ENCODE peak calls at places on chromosome 15, in six cellular contexts. F is fibroblast of lung, K is OCI-LY7, H is hepatocyte, E is astrocyte, M is PC-3. V is an unnamed sample.

GRCh38 chr15:60675763-60676162 is 196.8 kb upstream of the ICE2 start:
- DNase-seq in K (no peak), E (no peak), M (no peak), H (no peak), F (no peak), V (no peak)

GRCh38 chr15:85750319-85750806 is 44.4 kb downstream of the KLHL25 start:
- DNase-seq in E (peak), H (no peak), M (no peak), K (no peak), F (peak), V (peak)

GRCh38 chr15:69164807-69165636 is 4.6 kb downstream of the GLCE start:
- DNase-seq in F (peak), H (no peak), M (peak), E (no peak), K (no peak), V (no peak)

GRCh38 chr15:38176155-38176554 is 76.5 kb upstream of the SPRED1 start:
- DNase-seq in F (peak), M (peak), K (no peak), E (peak), H (no peak), V (no peak)

GRCh38 chr15:65249641-65250040 is 37.0 kb downstream of the PARP16 start:
- DNase-seq in E (no peak), H (no peak), F (no peak), K (no peak), M (no peak), V (no peak)

GRCh38 chr15:36818260-36818659 is 238.8 kb downstream of the CDIN1 start:
- DNase-seq in K (no peak), M (no peak), F (no peak), E (no peak), H (no peak), V (no peak)

GRCh38 chr15:48696627-48697312 is 51.3 kb upstream of the FBN1 start:
- DNase-seq in M (peak), H (no peak), F (no peak), E (peak), K (no peak), V (no peak)

GRCh38 chr15:77907824-77908751 is 169.4 kb downstream of the TBC1D2B start:
- DNase-seq in E (peak), F (peak), H (peak), K (peak), M (peak), V (peak)

GRCh38 chr15:43498988-43499387 is 6.0 kb upstream of the TP53BP1 start:
- DNase-seq in M (no peak), F (no peak), K (no peak), E (no peak), H (no peak), V (no peak)

GRCh38 chr15:86062646-86063193 is 17.0 kb upstream of the AGBL1 start:
- DNase-seq in K (no peak), E (no peak), H (no peak), F (no peak), M (no peak), V (no peak)

GRCh38 chr15:77035999-77036471 is 34.9 kb downstream of the TSPAN3 start:
- DNase-seq in K (no peak), F (no peak), H (no peak), E (no peak), M (no peak), V (no peak)

GRCh38 chr15:29670945-29671307 is 151.3 kb downstream of the TJP1 start:
- DNase-seq in K (no peak), H (peak), M (peak), F (peak), E (peak), V (no peak)

GRCh38 chr15:58526647-58527192 is 94.9 kb downstream of the LIPC start:
- DNase-seq in M (no peak), F (no peak), K (no peak), H (no peak), E (no peak), V (no peak)

GRCh38 chr15:66503780-66504562 is 684 bp downstream of the RPL4 start:
- DNase-seq in E (no peak), H (no peak), K (peak), M (no peak), F (no peak), V (no peak)

GRCh38 chr15:58179741-58180381 is 41.7 kb downstream of the AQP9 start:
- DNase-seq in E (peak), M (peak), H (no peak), F (no peak), K (no peak), V (no peak)

GRCh38 chr15:73922186-73923151 is 3.8 kb upstream of the LOXL1 start:
- DNase-seq in H (peak), E (peak), F (peak), M (no peak), K (no peak), V (peak)

GRCh38 chr15:48888209-48888608 is 10.3 kb downstream of the EID1 start:
- DNase-seq in H (no peak), E (no peak), M (no peak), K (no peak), F (no peak), V (no peak)

GRCh38 chr15:37053070-37053653 is 47.2 kb downstream of the MEIS2 start:
- DNase-seq in K (no peak), M (peak), F (peak), H (no peak), E (peak), V (no peak)

GRCh38 chr15:88794001-88794400 is 9.2 kb upstream of the ACAN start:
- DNase-seq in H (no peak), M (no peak), F (no peak), K (no peak), E (no peak), V (no peak)

GRCh38 chr15:77853910-77854309 is 221.2 kb upstream of the LINGO1 start:
- DNase-seq in K (no peak), H (no peak), F (no peak), E (no peak), M (no peak), V (no peak)

GRCh38 chr15:74631408-74631807 is 15.8 kb downstream of the CLK3 start:
- DNase-seq in E (no peak), H (no peak), M (no peak), K (no peak), F (no peak), V (no peak)

GRCh38 chr15:74869726-74870407 is 3.3 kb downstream of the SCAMP2 start:
- DNase-seq in H (peak), K (peak), E (no peak), M (no peak), F (peak), V (no peak)

GRCh38 chr15:77867266-77868047 is 210.1 kb downstream of the TBC1D2B start:
- DNase-seq in F (no peak), K (no peak), M (no peak), E (no peak), H (no peak), V (no peak)

GRCh38 chr15:59165726-59166125 is 40.9 kb upstream of the LDHAL6B start:
- DNase-seq in H (no peak), M (peak), E (no peak), F (no peak), K (peak), V (no peak)

GRCh38 chr15:38745611-38746010 is 181.0 kb upstream of the RASGRP1 start:
- DNase-seq in E (no peak), K (no peak), M (no peak), H (no peak), F (no peak), V (no peak)

GRCh38 chr15:71060983-71061382 is 54.3 kb upstream of the THSD4 start:
- DNase-seq in F (no peak), H (no peak), K (no peak), M (no peak), E (peak), V (no peak)

GRCh38 chr15:98981851-98982722 is 25.5 kb downstream of the PGPEP1L start:
- DNase-seq in F (peak), E (peak), M (no peak), K (no peak), H (no peak), V (no peak)

GRCh38 chr15:90618330-90619136 is 88.8 kb downstream of the CRTC3 start:
- DNase-seq in M (no peak), E (no peak), F (no peak), K (no peak), H (no peak), V (no peak)

GRCh38 chr15:74158855-74159650 is 14.5 kb upstream of the ISLR start:
- DNase-seq in K (no peak), E (no peak), M (no peak), F (no peak), H (no peak), V (no peak)

GRCh38 chr15:40274350-40275274 is 8.3 kb downstream of the ANKRD63 start:
- DNase-seq in E (peak), M (peak), F (peak), K (peak), H (peak), V (peak)

GRCh38 chr15:60840703-60841411 is 361.9 kb upstream of the ICE2 start:
- DNase-seq in F (no peak), H (no peak), E (no peak), K (no peak), M (no peak), V (peak)

GRCh38 chr15:28456476-28457395 is 76.0 kb downstream of the GOLGA8G start:
- DNase-seq in F (no peak), H (peak), M (peak), K (no peak), E (no peak), V (peak)

GRCh38 chr15:73763893-73764292 is 10.7 kb upstream of the INSYN1 start:
- DNase-seq in M (no peak), E (no peak), K (no peak), F (peak), H (no peak), V (no peak)

GRCh38 chr15:61759639-61760038 is 300.6 kb downstream of the VPS13C start:
- DNase-seq in F (no peak), E (no peak), M (no peak), H (no peak), K (no peak), V (no peak)

GRCh38 chr15:79099692-79100091 is 9.1 kb upstream of the RASGRF1 start:
- DNase-seq in E (no peak), H (peak), F (no peak), M (no peak), K (no peak), V (no peak)

GRCh38 chr15:91335702-91336101 is 235.6 kb downstream of the SV2B start:
- DNase-seq in K (no peak), F (no peak), H (no peak), E (no peak), M (no peak), V (no peak)

GRCh38 chr15:51051776-51052175 is 42.9 kb downstream of the TNFAIP8L3 start:
- DNase-seq in H (no peak), E (peak), M (no peak), F (no peak), K (no peak), V (no peak)
- H2AFZ ChIP-seq in H (no peak), E (no peak), M (no peak), F (no peak), K (no peak), V (no peak)

DNA sequence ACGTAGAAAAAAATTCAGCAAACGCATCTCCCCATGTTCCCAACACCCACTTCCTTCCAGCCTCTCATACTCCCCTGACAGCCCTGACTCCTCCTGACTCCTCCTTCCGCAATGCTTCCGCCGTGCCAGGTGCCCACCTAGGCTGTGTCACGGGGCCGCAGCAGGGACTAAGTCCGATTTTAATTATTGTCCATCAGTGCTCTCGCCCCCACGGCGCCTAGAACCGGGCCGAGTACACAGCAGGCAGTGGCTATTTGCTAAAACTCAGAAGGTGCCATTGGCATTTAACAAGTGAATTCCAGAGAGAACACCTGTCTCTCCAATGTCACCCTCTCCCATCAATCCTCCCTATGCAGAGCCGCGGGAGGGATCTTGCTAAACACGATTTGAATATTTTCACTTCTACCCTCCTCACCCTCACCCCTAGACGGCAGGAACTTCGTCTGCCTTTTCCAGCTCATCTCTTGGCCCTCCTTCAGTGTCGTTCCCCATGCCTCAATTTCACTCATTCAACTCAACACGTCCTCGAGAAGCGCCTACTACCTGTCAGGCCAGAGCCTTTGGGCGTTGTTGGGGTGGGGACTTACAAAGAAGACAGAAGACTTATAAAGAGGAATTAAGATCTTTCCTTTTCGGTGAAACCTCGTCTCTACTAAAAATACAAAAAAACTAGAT is 11.5 kb upstream of the SHF start:
- DNase-seq in F (peak), K (peak), M (peak), H (no peak), E (peak), V (peak)
- H3K4me3 ChIP-seq in F (peak), K (peak), M (peak), H (peak), E (peak), V (peak)

GRCh38 chr15:93566777-93567176 is 477.8 kb upstream of the RGMA start:
- DNase-seq in M (no peak), F (no peak), H (peak), E (no peak), K (no peak), V (no peak)
- TF ChIP-seq CTCF in M (no peak), F (no peak), H (no peak), E (no peak), K (no peak), V (no peak)

GRCh38 chr15:80946576-80946975 is 43.0 kb downstream of the MESD start:
- DNase-seq in H (no peak), F (no peak), E (no peak), K (no peak), M (no peak), V (no peak)
- H2AFZ ChIP-seq in H (no peak), F (no peak), E (no peak), K (no peak), M (no peak), V (no peak)

V was measured in neural progenitor cell.